ENCODE peak calls at places on chromosomes 6 and 20, in five cellular contexts. R, Q, I, J and O are unnamed samples.

GRCh38 chr20:41259309-41259708 is 58.2 kb downstream of the ZHX3 start:
- DNase-seq in R (no peak), Q (no peak), I (no peak), J (no peak), O (no peak)

GRCh38 chr20:54648421-54649142 is 173.2 kb downstream of the DOK5 start:
- DNase-seq in R (no peak), Q (no peak), I (no peak), J (no peak), O (no peak)

GRCh38 chr6:68575765-68576439 is 59.2 kb upstream of the ADGRB3 start:
- DNase-seq in R (no peak), Q (no peak), I (peak), J (no peak), O (peak)

GRCh38 chr6:127031511-127031910 is 87.0 kb upstream of the RSPO3 start:
- DNase-seq in R (no peak), Q (no peak), I (no peak), J (no peak), O (no peak)

GRCh38 chr20:19497064-19497463 is 261.0 kb upstream of the RIN2 start:
- DNase-seq in R (no peak), Q (no peak), I (no peak), J (peak), O (no peak)

GRCh38 chr6:141169419-141169818 is 963.3 kb upstream of the GJE1 start:
- DNase-seq in R (no peak), Q (no peak), I (no peak), J (peak), O (no peak)

GRCh38 chr6:52725133-52725529 is 38.1 kb downstream of the GSTA2 start:
- DNase-seq in R (no peak), Q (no peak), I (no peak), J (no peak), O (no peak)

GRCh38 chr20:44543345-44543744 is 21.5 kb upstream of the SERINC3 start:
- DNase-seq in R (no peak), Q (no peak), I (no peak), J (no peak), O (no peak)

GRCh38 chr6:163529605-163530004 is 115.1 kb downstream of the QKI start:
- DNase-seq in R (no peak), Q (no peak), I (no peak), J (peak), O (no peak)

GRCh38 chr6:7121704-7122241 is 14.0 kb downstream of the RREB1 start:
- DNase-seq in R (no peak), Q (no peak), I (no peak), J (no peak), O (no peak)

GRCh38 chr6:165676435-165677068 is 13.5 kb upstream of the PDE10A start:
- DNase-seq in R (no peak), Q (no peak), I (no peak), J (no peak), O (peak)

GRCh38 chr6:66926060-66926459 is 1219.0 kb upstream of the EYS start:
- DNase-seq in R (no peak), Q (no peak), I (no peak), J (no peak), O (no peak)